ENCODE peak calls at places on chromosomes 12 and 14, in seven cellular contexts. One of them, this sample, is unnamed.

GRCh38 chr12:96132819-96133218 is 61.4 kb upstream of the ELK3 start:
- DNase-seq in NCI-H345: no peak
- DNase-seq in left ventricle myocardium inferior: no peak
- DNase-seq in lung: no peak
- DNase-seq in AG20443: no peak
- DNase-seq in body of pancreas: no peak
- DNase-seq in iPS-NIHi11: no peak
- DNase-seq in this sample: no peak

GRCh38 chr14:50823763-50824636 is 7.0 kb downstream of the NIN start:
- DNase-seq in iPS-NIHi11: no peak
- DNase-seq in AG20443: no peak
- DNase-seq in lung: no peak
- DNase-seq in NCI-H345: no peak
- DNase-seq in left ventricle myocardium inferior: no peak
- DNase-seq in body of pancreas: peak; percentile 68
- DNase-seq in this sample: peak; percentile 83

GRCh38 chr14:74848768-74849167 is 27.2 kb downstream of the PROX2 start:
- DNase-seq in lung: no peak
- DNase-seq in NCI-H345: no peak
- DNase-seq in iPS-NIHi11: no peak
- DNase-seq in AG20443: no peak
- DNase-seq in body of pancreas: no peak
- DNase-seq in left ventricle myocardium inferior: no peak
- DNase-seq in this sample: peak; percentile 36

GRCh38 chr14:79587194-79587593 is 624.1 kb downstream of the DIO2 start:
- DNase-seq in iPS-NIHi11: no peak
- DNase-seq in NCI-H345: no peak
- DNase-seq in AG20443: no peak
- DNase-seq in lung: no peak
- DNase-seq in body of pancreas: no peak
- DNase-seq in left ventricle myocardium inferior: no peak
- DNase-seq in this sample: no peak

GRCh38 chr12:132409495-132410295 is 80.3 kb upstream of the FBRSL1 start:
- DNase-seq in iPS-NIHi11: no peak
- DNase-seq in body of pancreas: no peak
- DNase-seq in lung: no peak
- DNase-seq in NCI-H345: no peak
- DNase-seq in AG20443: no peak
- DNase-seq in left ventricle myocardium inferior: no peak
- DNase-seq in this sample: no peak

GRCh38 chr12:12613334-12613733 is 1.7 kb downstream of the CREBL2 start:
- DNase-seq in NCI-H345: no peak
- DNase-seq in lung: no peak
- DNase-seq in left ventricle myocardium inferior: no peak
- DNase-seq in iPS-NIHi11: no peak
- DNase-seq in body of pancreas: no peak
- DNase-seq in AG20443: no peak
- DNase-seq in this sample: no peak

GRCh38 chr12:115659422-115659821 is 618.1 kb downstream of the MED13L start:
- DNase-seq in NCI-H345: no peak
- DNase-seq in AG20443: no peak
- DNase-seq in iPS-NIHi11: no peak
- DNase-seq in body of pancreas: no peak
- DNase-seq in lung: no peak
- DNase-seq in left ventricle myocardium inferior: no peak
- DNase-seq in this sample: no peak

GRCh38 chr12:51622564-51622963 is 31.5 kb downstream of the SCN8A start:
- DNase-seq in NCI-H345: no peak
- DNase-seq in iPS-NIHi11: no peak
- DNase-seq in left ventricle myocardium inferior: no peak
- DNase-seq in lung: no peak
- DNase-seq in body of pancreas: no peak
- DNase-seq in AG20443: peak; percentile 55
- DNase-seq in this sample: peak; percentile 21